ENCODE peak calls at places on chromosomes 5 and 9, in five cellular contexts. L, N, I, J and K are unnamed samples.

GRCh38 chr5:151637676-151638075 is 46.5 kb upstream of the FAT2 start:
- DNase-seq in J (no peak), I (no peak), N (no peak), L (no peak), K (peak; percentile 42)

GRCh38 chr9:26243722-26244121 is 565.5 kb upstream of the TUSC1 start:
- DNase-seq in J (no peak), L (no peak), N (peak; percentile 85), I (peak; percentile 88), K (no peak)

GRCh38 chr9:129436751-129437625 is 183.9 kb downstream of the C9orf50 start:
- DNase-seq in L (no peak), J (no peak), I (peak; percentile 72), N (peak; percentile 57), K (peak; percentile 53)

GRCh38 chr5:56815657-56816545 is 552 bp downstream of the MAP3K1 start:
- DNase-seq in J (peak; percentile 43), N (peak; percentile 32), I (peak; percentile 50), L (peak; percentile 49), K (peak; percentile 43)

GRCh38 chr9:5499889-5500398 is 10.4 kb upstream of the PDCD1LG2 start:
- DNase-seq in N (peak; percentile 68), J (no peak), L (no peak), I (peak; percentile 42), K (no peak)

GRCh38 chr9:78369644-78370219 is 72.8 kb downstream of the PSAT1 start:
- DNase-seq in J (peak; percentile 73), I (peak; percentile 59), L (peak; percentile 86), N (peak; percentile 69), K (peak; percentile 89)

GRCh38 chr5:178793156-178793555 is 62.7 kb upstream of the ZNF354A start:
- DNase-seq in I (no peak), J (no peak), N (no peak), L (peak; percentile 90), K (peak; percentile 51)

GRCh38 chr9:90162326-90162725 is 480.3 kb downstream of the DIRAS2 start:
- DNase-seq in L (no peak), J (no peak), N (no peak), I (no peak), K (no peak)

GRCh38 chr5:444226-444625 is 1.2 kb downstream of the EXOC3 start:
- DNase-seq in N (no peak), I (no peak), J (no peak), L (no peak), K (no peak)

GRCh38 chr5:126812199-126812570 is 35.2 kb downstream of the LMNB1 start:
- DNase-seq in J (no peak), N (no peak), L (no peak), I (no peak), K (no peak)

GRCh38 chr5:132065351-132065937 is 5.0 kb downstream of the IL3 start:
- DNase-seq in I (peak; percentile 72), N (peak; percentile 73), J (peak; percentile 58), L (peak; percentile 80), K (peak; percentile 83)

GRCh38 chr9:112820886-112821285 is 69.8 kb downstream of the SLC46A2 start:
- DNase-seq in I (no peak), L (no peak), J (no peak), N (peak; percentile 78), K (no peak)

GRCh38 chr5:57174850-57175525 is 1.1 kb downstream of the GPBP1 start:
- DNase-seq in L (no peak), I (no peak), N (no peak), J (no peak), K (peak; percentile 31)

GRCh38 chr5:181133610-181134231 is 2.8 kb upstream of the OR2V1 start:
- DNase-seq in N (peak; percentile 51), I (peak; percentile 43), J (no peak), L (no peak), K (no peak)

GRCh38 chr5:141822134-141822533 is 56.1 kb downstream of the PCDH1 start:
- DNase-seq in I (no peak), J (no peak), L (no peak), N (peak; percentile 50), K (no peak)

GRCh38 chr5:123512631-123513461 is 869 bp downstream of the CSNK1G3 start:
- DNase-seq in N (peak; percentile 30), I (peak; percentile 52), L (peak; percentile 32), J (peak; percentile 29), K (peak; percentile 58)

GRCh38 chr9:123561055-123561454 is 205.1 kb downstream of the CRB2 start:
- DNase-seq in J (no peak), L (peak; percentile 67), I (no peak), N (no peak), K (peak; percentile 16)

GRCh38 chr5:175748650-175749049 is 90.8 kb downstream of the HRH2 start:
- DNase-seq in L (no peak), J (no peak), N (no peak), I (no peak), K (no peak)

GRCh38 chr9:137685886-137686420 is 67.1 kb downstream of the EHMT1 start:
- DNase-seq in N (no peak), J (no peak), I (no peak), L (no peak), K (no peak)

GRCh38 chr9:104682642-104683041 is 11.7 kb upstream of the OR13D1 start:
- DNase-seq in J (peak; percentile 38), I (peak; percentile 51), L (no peak), N (peak; percentile 51), K (peak; percentile 71)

GRCh38 chr5:179304466-179304865 is 40.8 kb downstream of the ADAMTS2 start:
- DNase-seq in L (no peak), J (no peak), I (peak; percentile 90), N (peak; percentile 97), K (no peak)

GRCh38 chr9:101463397-101463796 is 27.8 kb upstream of the ALDOB start:
- DNase-seq in I (no peak), N (peak; percentile 67), L (no peak), J (no peak), K (no peak)

GRCh38 chr5:96876292-96876850 is at the start of gene ERAP2:
- DNase-seq in J (no peak), N (peak; percentile 52), I (peak; percentile 71), L (no peak), K (peak; percentile 41)

GRCh38 chr5:172957458-172957857 is 1.8 kb upstream of the RPL26L1 start:
- DNase-seq in N (no peak), J (no peak), L (no peak), I (no peak), K (no peak)

GRCh38 chr9:71685988-71686387 is 82.3 kb downstream of the CEMIP2 start:
- DNase-seq in J (no peak), L (no peak), I (no peak), N (no peak), K (peak; percentile 24)

DNA sequence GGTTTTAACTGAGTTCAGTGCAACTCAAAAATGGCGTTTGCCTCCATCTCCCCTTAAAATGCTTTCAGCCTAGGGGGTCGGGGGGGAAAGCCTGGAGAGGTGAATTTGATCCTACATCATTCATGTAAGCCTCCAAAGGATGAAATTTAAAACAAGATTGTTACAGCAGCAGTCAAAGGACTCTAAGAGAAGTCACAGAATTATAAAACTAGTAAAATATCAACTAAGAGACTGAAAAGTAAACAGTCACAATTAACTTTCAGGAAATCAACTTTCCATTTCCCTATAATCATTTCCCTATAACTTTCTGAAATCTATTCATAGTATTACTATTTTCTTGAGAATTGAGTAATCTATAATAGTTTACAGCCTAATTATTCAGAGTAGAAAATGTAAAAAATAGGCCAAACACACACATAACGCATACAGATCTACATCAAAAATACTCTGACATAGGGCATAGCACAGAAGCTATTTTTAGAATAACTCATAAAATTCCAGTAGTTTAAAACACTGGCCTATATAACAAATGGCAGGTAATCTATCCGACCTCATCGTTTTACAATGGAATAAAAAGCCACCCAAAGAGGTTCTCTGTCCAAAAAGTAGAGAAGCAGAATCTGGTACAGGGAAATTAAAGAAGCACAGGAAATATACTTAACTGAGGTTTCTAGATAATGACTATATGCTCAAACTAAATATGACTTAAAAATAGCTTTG is 37.6 kb downstream of the FBXL17 start:
- DNase-seq in I (no peak), L (no peak), N (no peak), J (no peak), K (no peak)
- H2BK15ac ChIP-seq in I (no peak overlapping the region), L (no peak overlapping the region), N (no peak overlapping the region), J (no peak overlapping the region), K (no peak overlapping the region)

DNA sequence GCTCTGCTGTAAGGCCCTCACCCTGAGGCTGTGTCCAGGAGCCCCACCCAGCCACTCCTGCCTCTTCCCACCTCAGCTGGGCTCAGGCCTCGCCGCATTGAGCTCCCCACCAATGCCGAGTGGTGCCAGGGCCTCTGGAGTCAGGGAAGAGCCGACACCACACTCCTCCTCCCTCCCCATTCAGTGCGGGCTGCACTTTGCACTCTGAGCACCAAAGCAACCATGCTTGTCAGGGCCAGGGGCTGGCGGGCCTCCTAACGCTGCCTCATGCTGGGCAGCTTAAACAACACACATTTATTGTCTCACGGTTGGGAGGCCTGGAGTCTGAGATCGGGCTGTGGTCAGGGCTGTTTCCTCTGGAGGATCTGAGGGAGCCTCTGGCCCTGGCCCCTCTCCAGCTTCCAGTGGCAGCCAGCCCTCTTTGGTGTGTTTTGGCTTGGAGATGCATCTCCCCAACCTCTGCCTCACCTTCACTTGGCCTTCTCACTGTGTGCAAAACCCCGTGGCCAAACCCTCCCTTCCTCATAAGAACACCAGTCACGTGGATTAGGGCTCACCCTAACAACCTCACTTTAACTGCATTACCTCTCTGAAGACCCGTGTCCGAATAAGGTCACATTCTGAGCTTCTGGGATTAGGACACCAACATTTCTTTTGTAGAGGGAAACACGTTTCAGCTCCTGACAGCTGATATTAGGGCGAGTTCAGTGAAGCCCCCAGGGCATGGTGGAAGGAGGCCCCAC is 157.8 kb downstream of the MED10 start:
- DNase-seq in L (no peak), I (no peak), N (no peak), J (no peak), K (no peak)
- H3K4me2 ChIP-seq in L (no peak overlapping the region), I (no peak overlapping the region), N (no peak overlapping the region), J (no peak overlapping the region), K (no peak overlapping the region)

GRCh38 chr5:119322948-119323629 is 32.7 kb upstream of the TNFAIP8 start:
- DNase-seq in I (no peak), J (no peak), N (peak; percentile 52), L (no peak), K (peak; percentile 33)

GRCh38 chr5:119327018-119327417 is 28.8 kb upstream of the TNFAIP8 start:
- DNase-seq in N (peak; percentile 55), J (no peak), L (no peak), I (no peak), K (no peak)

GRCh38 chr5:119323630-119324000 is 32.2 kb upstream of the TNFAIP8 start:
- DNase-seq in I (peak; percentile 43), J (no peak), L (no peak), N (peak; percentile 61), K (peak; percentile 49)

GRCh38 chr5:119322312-119322947 is 33.4 kb upstream of the TNFAIP8 start:
- DNase-seq in L (no peak), N (no peak), J (no peak), I (no peak), K (peak; percentile 58)

GRCh38 chr5:119324842-119325241 is 31.0 kb upstream of the TNFAIP8 start:
- DNase-seq in J (no peak), I (no peak), N (no peak), L (no peak), K (no peak)
- H2BK15ac ChIP-seq in J (no peak overlapping the region), I (peak overlapping the region; percentile 55), N (no peak overlapping the region), L (no peak overlapping the region), K (no peak overlapping the region)

GRCh38 chr5:65364907-65365306 is 116.8 kb downstream of the ADAMTS6 start:
- DNase-seq in L (no peak), J (no peak), N (peak; percentile 36), I (peak; percentile 40), K (peak; percentile 44)

GRCh38 chr5:65355301-65355700 is 126.4 kb downstream of the ADAMTS6 start:
- DNase-seq in J (no peak), N (peak; percentile 4), I (no peak), L (no peak), K (no peak)

GRCh38 chr5:65359981-65360380 is 121.7 kb downstream of the ADAMTS6 start:
- DNase-seq in N (peak; percentile 34), L (no peak), J (no peak), I (no peak), K (no peak)

GRCh38 chr5:65356274-65356673 is 125.4 kb downstream of the ADAMTS6 start:
- DNase-seq in N (no peak), L (no peak), I (no peak), J (no peak), K (no peak)

GRCh38 chr5:65359569-65359968 is 122.2 kb downstream of the ADAMTS6 start:
- DNase-seq in I (no peak), J (no peak), N (no peak), L (no peak), K (no peak)
- H3K4me2 ChIP-seq in I (no peak overlapping the region), J (no peak overlapping the region), N (no peak overlapping the region), L (no peak overlapping the region), K (no peak overlapping the region)